ENCODE peak calls at places on chromosome 7, in eight cellular contexts. One of them, this sample, is unnamed.

GRCh38 chr7:1817061-1817712 is 147.1 kb downstream of the ELFN1 start:
- DNase-seq in A549: no peak
- DNase-seq in gastrocnemius medialis: no peak
- DNase-seq in lower lobe of right lung: no peak
- DNase-seq in IMR-90: no peak
- DNase-seq in right atrium auricular region: peak; percentile 40
- DNase-seq in adrenal gland: no peak
- DNase-seq in OCI-LY7: no peak
- DNase-seq in this sample: no peak

GRCh38 chr7:108142675-108143259 is 12.6 kb upstream of the LAMB4 start:
- DNase-seq in A549: no peak
- DNase-seq in gastrocnemius medialis: no peak
- DNase-seq in lower lobe of right lung: no peak
- DNase-seq in IMR-90: no peak
- DNase-seq in right atrium auricular region: no peak
- DNase-seq in adrenal gland: no peak
- DNase-seq in OCI-LY7: no peak
- DNase-seq in this sample: no peak

GRCh38 chr7:129553861-129554530 is 51.7 kb downstream of the SMKR1 start:
- DNase-seq in A549: no peak
- DNase-seq in gastrocnemius medialis: no peak
- DNase-seq in lower lobe of right lung: no peak
- DNase-seq in IMR-90: peak; percentile 64
- DNase-seq in right atrium auricular region: no peak
- DNase-seq in adrenal gland: peak; percentile 14
- DNase-seq in OCI-LY7: peak; percentile 20
- DNase-seq in this sample: no peak

GRCh38 chr7:12771378-12771877 is 84.0 kb downstream of the ARL4A start:
- DNase-seq in A549: no peak
- DNase-seq in gastrocnemius medialis: peak; percentile 5
- DNase-seq in lower lobe of right lung: no peak
- DNase-seq in IMR-90: peak; percentile 56
- DNase-seq in right atrium auricular region: no peak
- DNase-seq in adrenal gland: peak; percentile 71
- DNase-seq in OCI-LY7: no peak
- DNase-seq in this sample: peak; percentile 27

GRCh38 chr7:27723086-27723485 is 16.9 kb upstream of the TAX1BP1 start:
- DNase-seq in A549: peak; percentile 59
- DNase-seq in gastrocnemius medialis: peak; percentile 12
- DNase-seq in lower lobe of right lung: no peak
- DNase-seq in IMR-90: no peak
- DNase-seq in right atrium auricular region: no peak
- DNase-seq in adrenal gland: no peak
- DNase-seq in OCI-LY7: peak; percentile 8
- DNase-seq in this sample: peak; percentile 44

GRCh38 chr7:130719550-130719949 is 14.5 kb downstream of the KLF14 start:
- DNase-seq in A549: no peak
- DNase-seq in gastrocnemius medialis: no peak
- DNase-seq in lower lobe of right lung: no peak
- DNase-seq in IMR-90: no peak
- DNase-seq in right atrium auricular region: no peak
- DNase-seq in adrenal gland: no peak
- DNase-seq in OCI-LY7: no peak
- DNase-seq in this sample: no peak

GRCh38 chr7:78215199-78215598 is 416.6 kb downstream of the PHTF2 start:
- DNase-seq in A549: no peak
- DNase-seq in gastrocnemius medialis: no peak
- DNase-seq in lower lobe of right lung: no peak
- DNase-seq in IMR-90: no peak
- DNase-seq in right atrium auricular region: no peak
- DNase-seq in adrenal gland: no peak
- DNase-seq in OCI-LY7: no peak
- DNase-seq in this sample: no peak

GRCh38 chr7:70032673-70033072 is 434.4 kb downstream of the AUTS2 start:
- DNase-seq in A549: no peak
- DNase-seq in gastrocnemius medialis: no peak
- DNase-seq in lower lobe of right lung: no peak
- DNase-seq in IMR-90: no peak
- DNase-seq in right atrium auricular region: no peak
- DNase-seq in adrenal gland: no peak
- DNase-seq in OCI-LY7: peak; percentile 24
- DNase-seq in this sample: no peak

GRCh38 chr7:41029072-41029492 is 673.8 kb downstream of the INHBA start:
- DNase-seq in A549: peak; percentile 62
- DNase-seq in gastrocnemius medialis: no peak
- DNase-seq in lower lobe of right lung: no peak
- DNase-seq in IMR-90: peak; percentile 100
- DNase-seq in right atrium auricular region: no peak
- DNase-seq in adrenal gland: peak; percentile 29
- DNase-seq in OCI-LY7: no peak
- DNase-seq in this sample: no peak

GRCh38 chr7:131829911-131830310 is 273.5 kb upstream of the PODXL start:
- DNase-seq in A549: no peak
- DNase-seq in gastrocnemius medialis: no peak
- DNase-seq in lower lobe of right lung: no peak
- DNase-seq in IMR-90: no peak
- DNase-seq in right atrium auricular region: no peak
- DNase-seq in adrenal gland: no peak
- DNase-seq in OCI-LY7: no peak
- DNase-seq in this sample: peak; percentile 10

GRCh38 chr7:90474284-90475210 is 5.1 kb downstream of the PTTG1IP2 start:
- DNase-seq in A549: no peak
- DNase-seq in gastrocnemius medialis: no peak
- DNase-seq in lower lobe of right lung: no peak
- DNase-seq in IMR-90: peak; percentile 73
- DNase-seq in right atrium auricular region: no peak
- DNase-seq in adrenal gland: no peak
- DNase-seq in OCI-LY7: no peak
- DNase-seq in this sample: no peak

GRCh38 chr7:139777304-139777890 is 401 bp downstream of the HIPK2 start:
- DNase-seq in A549: no peak
- DNase-seq in gastrocnemius medialis: no peak
- DNase-seq in lower lobe of right lung: peak; percentile 70
- DNase-seq in IMR-90: no peak
- DNase-seq in right atrium auricular region: no peak
- DNase-seq in adrenal gland: peak; percentile 47
- DNase-seq in OCI-LY7: peak; percentile 49
- DNase-seq in this sample: peak; percentile 55

GRCh38 chr7:139777948-139778841 is at the start of gene HIPK2:
- DNase-seq in A549: peak; percentile 65
- DNase-seq in gastrocnemius medialis: peak; percentile 54
- DNase-seq in lower lobe of right lung: peak; percentile 88
- DNase-seq in IMR-90: peak; percentile 73
- DNase-seq in right atrium auricular region: no peak
- DNase-seq in adrenal gland: peak; percentile 83
- DNase-seq in OCI-LY7: peak; percentile 80
- DNase-seq in this sample: peak; percentile 78

GRCh38 chr7:139774376-139774775 is 3.4 kb downstream of the HIPK2 start:
- DNase-seq in A549: no peak
- DNase-seq in gastrocnemius medialis: no peak
- DNase-seq in lower lobe of right lung: no peak
- DNase-seq in IMR-90: peak; percentile 90
- DNase-seq in right atrium auricular region: no peak
- DNase-seq in adrenal gland: no peak
- DNase-seq in OCI-LY7: no peak
- DNase-seq in this sample: no peak

GRCh38 chr7:139776486-139777303 is 1.1 kb downstream of the HIPK2 start:
- DNase-seq in A549: peak; percentile 31
- DNase-seq in gastrocnemius medialis: no peak
- DNase-seq in lower lobe of right lung: no peak
- DNase-seq in IMR-90: peak; percentile 54
- DNase-seq in right atrium auricular region: no peak
- DNase-seq in adrenal gland: peak; percentile 34
- DNase-seq in OCI-LY7: peak; percentile 61
- DNase-seq in this sample: no peak

GRCh38 chr7:139775829-139776266 is 1.9 kb downstream of the HIPK2 start:
- DNase-seq in A549: peak; percentile 78
- DNase-seq in gastrocnemius medialis: peak; percentile 44
- DNase-seq in lower lobe of right lung: peak; percentile 60
- DNase-seq in IMR-90: peak; percentile 85
- DNase-seq in right atrium auricular region: peak; percentile 79
- DNase-seq in adrenal gland: peak; percentile 75
- DNase-seq in OCI-LY7: peak; percentile 81
- DNase-seq in this sample: peak; percentile 50
- H3K27ac ChIP-seq in A549: peak overlapping the region; percentile 100
- H3K27ac ChIP-seq in gastrocnemius medialis: peak overlapping the region; percentile 94
- H3K27ac ChIP-seq in lower lobe of right lung: peak overlapping the region; percentile 93
- H3K27ac ChIP-seq in IMR-90: peak overlapping the region; percentile 99
- H3K27ac ChIP-seq in right atrium auricular region: peak overlapping the region; percentile 97
- H3K27ac ChIP-seq in adrenal gland: peak overlapping the region; percentile 79
- H3K27ac ChIP-seq in OCI-LY7: no peak overlapping the region
- H3K27ac ChIP-seq in this sample: peak overlapping the region; percentile 91

DNA sequence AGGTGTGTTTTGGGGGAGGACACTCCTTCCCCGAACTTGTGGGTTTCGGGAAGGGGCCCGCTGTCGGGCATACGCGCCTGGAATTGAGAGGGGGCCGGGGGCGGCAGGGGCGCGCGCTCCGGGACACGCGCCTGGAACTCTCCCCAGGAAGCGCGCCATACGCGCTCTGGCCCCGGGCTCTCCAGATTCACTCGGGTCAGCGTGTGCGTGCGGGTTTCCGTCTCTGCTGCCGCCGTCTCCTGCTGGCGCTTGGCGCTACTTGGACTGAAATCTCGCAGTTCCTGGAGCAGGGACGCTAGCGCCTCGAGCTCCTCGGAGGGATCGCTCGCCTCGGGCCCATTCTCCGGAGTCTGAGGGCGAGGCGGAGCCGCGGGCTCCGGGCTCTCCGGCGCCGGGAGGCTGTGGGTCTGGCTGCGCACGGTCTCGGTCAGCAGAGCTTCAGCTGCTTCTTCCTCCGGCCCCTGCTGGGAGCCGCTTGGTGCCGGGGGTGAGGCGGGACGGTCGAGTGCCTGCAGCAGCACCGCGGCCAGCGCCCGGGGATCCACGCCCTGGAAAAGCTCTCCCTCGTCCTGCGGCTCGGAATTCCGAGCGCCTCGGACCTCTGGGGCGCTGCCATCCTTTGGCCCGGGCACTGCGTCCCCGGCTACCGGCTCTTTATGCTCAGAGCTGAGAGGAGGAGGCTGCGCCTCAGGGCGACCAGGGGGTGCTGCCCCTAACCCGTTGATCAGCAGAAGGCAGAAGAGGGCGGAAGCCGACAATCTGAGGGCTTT is 1.1 kb downstream of the VGF start:
- DNase-seq in A549: peak; percentile 63
- DNase-seq in gastrocnemius medialis: no peak
- DNase-seq in lower lobe of right lung: no peak
- DNase-seq in IMR-90: peak; percentile 65
- DNase-seq in right atrium auricular region: no peak
- DNase-seq in adrenal gland: peak; percentile 59
- DNase-seq in OCI-LY7: no peak
- DNase-seq in this sample: no peak
- H3K4me3 ChIP-seq in A549: peak overlapping the region; percentile 54
- H3K4me3 ChIP-seq in gastrocnemius medialis: peak overlapping the region; percentile 34
- H3K4me3 ChIP-seq in lower lobe of right lung: peak overlapping the region; percentile 45
- H3K4me3 ChIP-seq in IMR-90: peak overlapping the region; percentile 45
- H3K4me3 ChIP-seq in right atrium auricular region: peak overlapping the region; percentile 42
- H3K4me3 ChIP-seq in adrenal gland: no peak overlapping the region
- H3K4me3 ChIP-seq in OCI-LY7: no peak overlapping the region
- H3K4me3 ChIP-seq in this sample: peak overlapping the region; percentile 16

DNA sequence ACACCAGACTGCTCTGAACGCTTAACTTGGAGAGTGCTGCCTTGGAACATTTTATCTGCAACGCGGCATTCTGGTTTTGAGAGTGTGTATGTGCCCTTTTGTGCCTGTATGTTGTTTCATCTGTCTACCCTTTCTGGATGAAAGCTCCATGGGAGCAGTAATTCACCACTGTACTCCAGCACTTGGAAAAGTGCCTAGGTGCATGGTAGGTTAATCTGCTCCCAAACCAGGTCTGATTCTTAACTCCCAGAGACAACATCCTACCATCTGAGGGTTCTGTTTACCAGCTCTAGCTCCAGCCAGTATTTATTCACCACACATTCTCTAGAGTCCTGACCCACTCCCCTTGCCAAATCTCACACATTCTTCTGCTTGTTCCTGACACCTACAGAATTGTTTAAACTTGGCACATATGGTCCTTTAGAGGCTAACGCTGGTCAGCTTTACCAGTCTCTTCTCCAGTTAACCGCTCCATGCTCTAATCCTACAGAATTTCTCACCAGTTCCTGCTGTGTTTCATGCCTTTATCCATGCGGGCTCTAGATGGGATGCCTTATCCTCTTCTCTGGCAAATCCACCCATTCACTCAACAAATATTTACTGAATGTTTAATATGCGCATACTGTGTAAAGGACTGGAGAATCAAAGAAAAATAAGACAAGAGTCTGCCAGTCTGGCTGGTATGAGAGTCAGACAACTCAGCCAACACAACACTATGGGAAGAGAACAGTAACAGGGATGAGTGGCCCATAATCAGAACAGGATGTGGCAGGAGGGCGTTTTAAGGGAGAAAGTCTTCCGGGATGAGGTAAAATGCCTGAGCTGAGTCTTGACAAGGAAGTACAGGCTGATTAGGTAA is 46.4 kb downstream of the MTPN start:
- DNase-seq in A549: peak; percentile 74
- DNase-seq in gastrocnemius medialis: no peak
- DNase-seq in lower lobe of right lung: no peak
- DNase-seq in IMR-90: peak; percentile 62
- DNase-seq in right atrium auricular region: no peak
- DNase-seq in adrenal gland: no peak
- DNase-seq in OCI-LY7: no peak
- DNase-seq in this sample: no peak
- H3K27ac ChIP-seq in A549: peak overlapping the region; percentile 19
- H3K27ac ChIP-seq in gastrocnemius medialis: no peak overlapping the region
- H3K27ac ChIP-seq in lower lobe of right lung: no peak overlapping the region
- H3K27ac ChIP-seq in IMR-90: no peak overlapping the region
- H3K27ac ChIP-seq in right atrium auricular region: peak overlapping the region; percentile 71
- H3K27ac ChIP-seq in adrenal gland: no peak overlapping the region
- H3K27ac ChIP-seq in OCI-LY7: no peak overlapping the region
- H3K27ac ChIP-seq in this sample: no peak overlapping the region

GRCh38 chr7:76260171-76260703 is 42.2 kb upstream of the HSPB1 start:
- DNase-seq in A549: peak; percentile 86
- DNase-seq in gastrocnemius medialis: no peak
- DNase-seq in lower lobe of right lung: no peak
- DNase-seq in IMR-90: no peak
- DNase-seq in right atrium auricular region: no peak
- DNase-seq in adrenal gland: no peak
- DNase-seq in OCI-LY7: peak; percentile 56
- DNase-seq in this sample: peak; percentile 79

GRCh38 chr7:76257973-76258372 is 44.5 kb upstream of the HSPB1 start:
- DNase-seq in A549: peak; percentile 45
- DNase-seq in gastrocnemius medialis: no peak
- DNase-seq in lower lobe of right lung: no peak
- DNase-seq in IMR-90: no peak
- DNase-seq in right atrium auricular region: no peak
- DNase-seq in adrenal gland: no peak
- DNase-seq in OCI-LY7: no peak
- DNase-seq in this sample: no peak

GRCh38 chr7:76261329-76261728 is 41.1 kb upstream of the HSPB1 start:
- DNase-seq in A549: no peak
- DNase-seq in gastrocnemius medialis: no peak
- DNase-seq in lower lobe of right lung: no peak
- DNase-seq in IMR-90: no peak
- DNase-seq in right atrium auricular region: no peak
- DNase-seq in adrenal gland: no peak
- DNase-seq in OCI-LY7: no peak
- DNase-seq in this sample: no peak

GRCh38 chr7:76261935-76262334 is 40.5 kb upstream of the HSPB1 start:
- DNase-seq in A549: no peak
- DNase-seq in gastrocnemius medialis: no peak
- DNase-seq in lower lobe of right lung: no peak
- DNase-seq in IMR-90: no peak
- DNase-seq in right atrium auricular region: no peak
- DNase-seq in adrenal gland: no peak
- DNase-seq in OCI-LY7: peak; percentile 18
- DNase-seq in this sample: no peak

GRCh38 chr7:76259124-76260086 is 43.1 kb upstream of the HSPB1 start:
- DNase-seq in A549: no peak
- DNase-seq in gastrocnemius medialis: no peak
- DNase-seq in lower lobe of right lung: no peak
- DNase-seq in IMR-90: no peak
- DNase-seq in right atrium auricular region: no peak
- DNase-seq in adrenal gland: no peak
- DNase-seq in OCI-LY7: no peak
- DNase-seq in this sample: no peak
- H3K4me3 ChIP-seq in A549: peak overlapping the region; percentile 62
- H3K4me3 ChIP-seq in gastrocnemius medialis: peak overlapping the region; percentile 50
- H3K4me3 ChIP-seq in lower lobe of right lung: peak overlapping the region; percentile 37
- H3K4me3 ChIP-seq in IMR-90: no peak overlapping the region
- H3K4me3 ChIP-seq in right atrium auricular region: peak overlapping the region; percentile 39
- H3K4me3 ChIP-seq in adrenal gland: no peak overlapping the region
- H3K4me3 ChIP-seq in OCI-LY7: no peak overlapping the region
- H3K4me3 ChIP-seq in this sample: peak overlapping the region; percentile 26

This sample was measured in pancreas.